ENCODE peak calls at places on chromosomes 1 and 21, in eight cellular contexts. W, L, H, M, K, V, F and C are unnamed samples.

GRCh38 chr1:37808369-37809319 is 636 bp upstream of the YRDC start:
- DNase-seq in K (no peak), V (peak), M (no peak), W (peak), H (peak), F (peak), L (peak), C (no peak)

GRCh38 chr1:28822779-28823178 is 10.8 kb downstream of the OPRD1 start:
- DNase-seq in L (no peak), K (no peak), F (no peak), W (no peak), H (no peak), V (no peak), M (no peak), C (no peak)

GRCh38 chr1:3625151-3625907 is 514 bp downstream of the TPRG1L start:
- DNase-seq in K (no peak), L (peak), V (peak), H (no peak), F (no peak), W (no peak), M (no peak), C (no peak)

GRCh38 chr1:224213438-224214119 is 30.5 kb downstream of the DEGS1 start:
- DNase-seq in K (no peak), M (no peak), H (no peak), V (peak), L (no peak), F (peak), W (no peak), C (no peak)

GRCh38 chr1:27885114-27885528 is 12.8 kb downstream of the THEMIS2 start:
- DNase-seq in F (no peak), H (no peak), K (no peak), L (no peak), V (peak), M (no peak), W (no peak), C (no peak)

GRCh38 chr1:9321480-9321849 is 28.8 kb downstream of the SPSB1 start:
- DNase-seq in K (no peak), M (no peak), W (no peak), H (no peak), F (no peak), V (peak), L (no peak), C (no peak)

GRCh38 chr1:26530898-26531598 is 1.5 kb downstream of the RPS6KA1 start:
- DNase-seq in W (peak), M (no peak), F (no peak), L (no peak), K (no peak), H (no peak), V (peak), C (no peak)

GRCh38 chr1:17198476-17199258 is 6.3 kb upstream of the PADI1 start:
- DNase-seq in H (no peak), F (no peak), K (no peak), W (no peak), L (no peak), M (no peak), V (no peak), C (no peak)

GRCh38 chr21:38883142-38883541 is 77.4 kb downstream of the ETS2 start:
- DNase-seq in K (no peak), W (no peak), H (no peak), F (no peak), V (no peak), M (no peak), L (no peak), C (no peak)

GRCh38 chr1:151130837-151131586 is 15.4 kb downstream of the SEMA6C start:
- DNase-seq in K (peak), M (peak), F (peak), V (no peak), W (peak), L (peak), H (peak), C (peak)

GRCh38 chr1:177511036-177511435 is 340.3 kb downstream of the BRINP2 start:
- DNase-seq in F (no peak), L (peak), H (no peak), M (no peak), V (no peak), K (no peak), W (no peak), C (no peak)

GRCh38 chr21:37130971-37131370 is 57.9 kb downstream of the TTC3 start:
- DNase-seq in W (no peak), F (no peak), L (no peak), V (no peak), M (no peak), K (no peak), H (no peak), C (no peak)

GRCh38 chr1:207866471-207867135 is 44.3 kb downstream of the CD34 start:
- DNase-seq in H (no peak), K (no peak), F (no peak), V (peak), L (no peak), M (no peak), W (peak), C (no peak)

GRCh38 chr1:29247874-29248273 is 11.6 kb downstream of the PTPRU start:
- DNase-seq in M (no peak), H (no peak), V (no peak), F (no peak), K (no peak), L (no peak), W (no peak), C (no peak)

GRCh38 chr1:108512239-108513071 is 47.4 kb upstream of the EEIG2 start:
- DNase-seq in L (peak), F (no peak), W (no peak), K (no peak), H (no peak), M (no peak), V (peak), C (no peak)

GRCh38 chr1:108503062-108503740 is 53.1 kb downstream of the NBPF6 start:
- DNase-seq in H (no peak), W (no peak), M (no peak), F (no peak), K (no peak), V (no peak), L (no peak), C (no peak)

GRCh38 chr1:242554577-242554976 is 30.1 kb upstream of the PLD5 start:
- DNase-seq in M (no peak), V (no peak), W (no peak), K (no peak), L (no peak), F (no peak), H (no peak), C (no peak)

GRCh38 chr1:193342811-193343210 is 156.4 kb upstream of the B3GALT2 start:
- DNase-seq in W (no peak), M (no peak), L (no peak), H (no peak), V (no peak), K (no peak), F (no peak), C (no peak)

GRCh38 chr1:182069028-182069466 is 7.5 kb upstream of the ZNF648 start:
- DNase-seq in K (peak), F (no peak), H (no peak), W (peak), M (no peak), V (peak), L (peak), C (no peak)

GRCh38 chr1:245363821-245364220 is 209.0 kb downstream of the KIF26B start:
- DNase-seq in F (no peak), M (no peak), K (no peak), H (no peak), V (no peak), L (no peak), W (no peak), C (no peak)

GRCh38 chr21:37445228-37445627 is 78.7 kb downstream of the DYRK1A start:
- DNase-seq in H (no peak), F (no peak), M (no peak), V (no peak), L (no peak), W (no peak), K (no peak), C (no peak)

GRCh38 chr1:27049607-27050006 is 37.0 kb upstream of the TENT5B start:
- DNase-seq in M (no peak), H (no peak), K (no peak), V (peak), F (no peak), W (no peak), L (no peak), C (no peak)

GRCh38 chr1:67429011-67429527 is 1.1 kb downstream of the SERBP1 start:
- DNase-seq in L (peak), H (peak), W (no peak), F (no peak), V (peak), M (no peak), K (no peak), C (no peak)

GRCh38 chr1:67431869-67432578 is 1.8 kb upstream of the SERBP1 start:
- DNase-seq in F (no peak), K (no peak), V (peak), M (no peak), H (no peak), W (no peak), L (no peak), C (no peak)

GRCh38 chr1:67431156-67431765 is 1.1 kb upstream of the SERBP1 start:
- DNase-seq in M (no peak), F (no peak), V (peak), W (no peak), H (no peak), L (no peak), K (no peak), C (no peak)

GRCh38 chr1:67429528-67430357 is 459 bp downstream of the SERBP1 start:
- DNase-seq in H (peak), V (peak), F (peak), K (no peak), W (peak), M (no peak), L (peak), C (no peak)

DNA sequence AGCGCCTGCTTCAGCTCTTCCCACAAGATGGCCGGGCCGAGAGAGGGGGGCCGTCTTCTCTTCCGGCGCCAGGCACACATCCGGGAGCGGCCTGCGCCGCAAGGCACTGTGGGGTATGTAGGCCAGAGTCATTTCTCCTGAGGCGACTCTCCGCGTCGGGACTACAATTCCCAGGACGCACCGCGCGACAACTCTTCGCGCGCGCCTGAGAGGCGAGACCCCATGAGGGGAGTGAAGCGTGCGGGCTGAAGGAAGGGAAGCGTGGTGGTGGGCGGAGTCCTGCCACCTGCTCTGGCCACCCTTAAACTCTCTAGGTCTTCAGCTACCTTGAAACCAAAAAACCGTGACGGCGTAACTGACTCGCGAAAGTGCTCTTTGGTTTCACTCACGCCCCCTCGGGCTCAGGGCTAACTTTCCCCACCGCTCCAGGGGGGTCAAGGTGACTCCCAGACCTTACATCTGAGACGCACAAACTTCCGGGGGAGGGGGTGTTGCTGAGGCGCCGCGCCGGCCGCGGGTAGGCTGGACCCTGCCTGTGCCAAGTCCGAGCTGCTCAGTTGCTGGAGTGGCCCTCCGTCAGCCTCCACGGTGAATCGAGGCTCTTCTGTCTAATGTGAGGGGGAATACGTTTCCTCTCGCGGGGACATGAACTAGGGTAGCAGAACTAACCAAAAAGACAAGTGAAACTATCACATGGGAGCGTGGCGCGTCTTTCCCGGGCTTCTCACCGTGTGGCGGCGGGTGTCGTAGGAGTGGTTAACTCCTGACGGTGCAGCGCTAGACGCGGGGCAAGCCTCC is at the start of gene SERBP1:
- DNase-seq in K (peak), H (peak), M (peak), W (peak), L (peak), F (peak), V (peak), C (peak)
- TF ChIP-seq POLR2A in K (peak), H (peak), M (peak), W (peak), L (no peak), F (peak), V (peak), C (peak)

GRCh38 chr1:60963167-60963909 is 119.0 kb upstream of the NFIA start:
- DNase-seq in M (no peak), F (no peak), L (peak), V (no peak), W (no peak), K (no peak), H (no peak), C (no peak)
- TF ChIP-seq POLR2A in M (no peak), F (no peak), L (peak), V (no peak), W (no peak), K (no peak), H (no peak), C (no peak)

DNA sequence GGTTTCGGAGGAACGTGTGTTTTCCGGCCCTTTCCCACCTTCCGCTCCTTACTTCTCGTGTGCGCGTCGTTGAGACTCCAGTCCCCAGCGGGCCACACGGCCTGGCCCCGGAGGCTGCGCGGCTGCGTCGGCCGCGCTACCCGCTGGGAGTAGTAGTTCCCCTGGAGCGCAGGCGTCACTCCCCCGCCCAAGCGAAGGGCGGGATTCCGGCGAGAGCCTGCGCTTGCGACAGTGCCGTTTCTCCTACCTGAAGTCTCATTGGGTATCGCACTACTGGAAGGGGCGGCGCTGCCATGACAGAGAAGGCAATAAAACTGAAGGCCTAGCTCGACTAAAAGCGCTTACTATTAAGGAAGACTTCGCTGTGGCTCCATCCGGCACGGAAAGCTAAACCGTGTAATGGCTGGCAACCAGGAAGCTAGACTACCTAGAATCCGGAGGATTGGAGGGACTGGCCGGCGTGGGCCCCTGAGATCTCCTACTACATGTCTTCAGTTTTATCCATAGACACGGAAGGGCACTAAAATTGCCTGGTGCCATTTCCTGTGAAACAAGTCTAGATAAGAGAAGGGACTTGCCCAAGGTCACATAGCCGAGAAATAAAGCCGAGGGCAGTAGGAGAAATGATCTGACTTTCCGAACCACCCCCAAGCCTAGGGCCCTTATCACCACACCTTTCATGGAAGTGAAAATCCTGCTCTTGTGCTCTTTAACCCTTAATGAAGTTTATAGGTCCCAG is 798 bp upstream of the TMEM69 start:
- DNase-seq in W (peak), M (peak), K (peak), F (peak), H (peak), L (peak), V (peak), C (peak)
- TF ChIP-seq POLR2A in W (peak), M (peak), K (peak), F (peak), H (peak), L (peak), V (peak), C (peak)

GRCh38 chr21:29299906-29300546 is 1.3 kb downstream of the BACH1 start:
- DNase-seq in L (peak), F (peak), M (no peak), W (no peak), V (peak), H (peak), K (no peak), C (peak)
- TF ChIP-seq POLR2A in L (no peak), F (no peak), M (peak), W (no peak), V (no peak), H (no peak), K (no peak), C (no peak)

DNA sequence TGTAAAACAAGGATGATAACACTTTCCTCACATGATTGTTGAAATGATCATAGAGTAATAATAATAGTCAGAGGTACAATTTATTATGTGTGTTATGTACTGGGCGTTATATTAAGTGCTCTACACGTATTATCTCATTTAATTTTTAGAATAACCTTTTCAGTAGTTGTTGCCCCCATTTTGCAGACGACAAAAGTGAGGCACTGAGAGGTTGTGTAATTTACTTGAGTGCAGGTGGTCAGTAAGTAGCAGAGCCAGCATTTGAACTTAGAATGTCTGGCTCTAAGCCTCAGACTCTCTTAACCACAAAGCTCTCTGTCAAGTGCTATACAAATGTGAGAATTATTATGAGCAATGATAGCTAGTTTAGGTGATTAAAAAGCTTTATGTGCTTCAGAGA is 96.4 kb upstream of the UBE2U start:
- DNase-seq in F (no peak), K (no peak), W (no peak), L (no peak), H (no peak), M (no peak), V (no peak), C (no peak)
- TF ChIP-seq POLR2A in F (no peak), K (no peak), W (no peak), L (no peak), H (no peak), M (no peak), V (no peak), C (no peak)

GRCh38 chr1:33036526-33037503 is at the start of gene AK2:
- DNase-seq in H (peak), K (peak), W (peak), M (peak), L (peak), F (peak), V (peak), C (peak)
- TF ChIP-seq POLR2A in H (peak), K (peak), W (peak), M (peak), L (peak), F (peak), V (peak), C (peak)

DNA sequence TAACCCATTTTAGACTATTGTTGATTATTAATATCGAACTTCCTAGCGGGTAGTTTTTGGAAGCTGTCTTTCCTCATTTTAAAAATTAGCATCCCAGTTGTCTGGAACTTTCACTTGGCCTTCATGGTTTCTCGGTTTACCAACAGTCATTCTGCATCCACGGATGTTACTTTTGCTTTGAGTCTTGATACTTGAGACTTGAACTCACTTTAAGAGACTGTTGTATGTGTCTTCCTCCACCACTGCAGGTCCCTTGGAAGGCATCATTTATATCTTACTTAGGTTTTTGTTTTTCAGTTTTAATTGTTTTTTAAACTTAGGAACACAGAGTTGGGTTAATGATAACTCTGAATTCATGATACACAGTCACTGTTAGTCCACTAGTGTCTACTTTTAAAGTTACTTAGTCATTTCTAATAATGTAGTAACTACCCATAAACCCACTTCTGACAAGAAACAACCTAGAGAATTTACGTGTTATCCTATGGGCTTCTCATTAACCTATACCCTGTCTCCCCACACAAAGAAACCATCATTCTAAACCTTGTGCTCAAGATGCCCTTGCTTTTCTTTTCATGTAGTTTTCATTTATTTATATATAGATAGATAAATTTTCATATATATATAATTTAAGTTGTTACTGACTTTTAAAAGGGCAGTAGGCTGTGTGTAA is 152.6 kb downstream of the ZP4 start:
- DNase-seq in L (no peak), W (no peak), V (no peak), M (no peak), H (no peak), F (no peak), K (no peak), C (no peak)
- TF ChIP-seq POLR2A in L (no peak), W (no peak), V (no peak), M (no peak), H (no peak), F (no peak), K (no peak), C (no peak)

DNA sequence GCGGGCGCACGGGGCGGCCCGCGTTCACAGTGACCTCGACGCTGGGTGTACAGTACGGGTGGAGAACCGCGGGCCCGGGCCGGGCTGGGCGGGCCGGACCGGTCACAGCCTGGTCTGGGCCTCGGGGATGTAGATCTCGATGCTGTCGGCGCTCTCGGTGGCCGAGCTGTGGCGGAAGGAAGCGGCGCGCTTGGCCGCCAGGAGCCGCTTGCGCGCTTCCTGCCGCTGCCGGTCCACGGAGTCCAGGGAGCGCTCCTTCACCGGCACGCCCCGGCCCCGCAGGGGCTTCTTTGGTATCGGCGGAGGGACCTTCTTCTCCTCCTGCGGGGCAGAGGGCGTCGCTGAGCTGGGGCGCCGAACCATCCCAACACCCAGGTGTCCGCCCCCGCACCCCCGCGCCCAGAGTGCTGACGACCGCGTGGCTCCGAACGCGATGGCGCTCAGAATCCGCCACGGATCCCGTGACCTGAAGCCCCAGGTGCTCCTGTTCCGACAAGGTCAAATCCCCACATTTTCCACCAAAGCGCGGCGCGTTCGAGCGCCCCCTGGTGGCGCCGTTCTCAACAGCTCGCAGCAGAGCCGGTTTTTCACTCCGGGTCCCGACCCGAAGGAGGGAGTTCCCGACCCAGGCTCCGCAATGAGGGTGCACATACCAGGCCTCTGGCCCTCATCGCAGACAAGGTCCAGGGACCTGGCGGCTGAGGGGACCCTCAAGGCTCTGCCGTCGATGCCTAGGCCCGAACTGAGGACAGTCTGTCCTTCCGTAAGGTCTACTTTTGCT is 6.6 kb upstream of the SMIM12 start:
- DNase-seq in W (peak), L (peak), K (peak), M (peak), F (peak), V (peak), H (peak), C (peak)
- TF ChIP-seq POLR2A in W (no peak), L (peak), K (peak), M (peak), F (no peak), V (no peak), H (peak), C (peak)